ENCODE peak calls at places on chromosomes 16 and 17, in four cellular contexts. R is uterus, T is HEK293T, X is HL-60. H is an unnamed sample.

GRCh38 chr17:48728232-48729231 is at the start of gene HOXB13:
- DNase-seq in X (no peak), R (no peak), T (peak), H (no peak)

GRCh38 chr17:17344507-17345293 is 41.5 kb downstream of the NT5M start:
- DNase-seq in R (no peak), X (no peak), T (no peak), H (no peak)

GRCh38 chr17:75897076-75898019 is 597 bp upstream of the TRIM65 start:
- DNase-seq in T (no peak), X (no peak), R (peak), H (no peak)

GRCh38 chr16:77323695-77324094 is 111.1 kb downstream of the ADAMTS18 start:
- DNase-seq in R (no peak), T (no peak), X (no peak), H (no peak)

GRCh38 chr17:75065562-75066151 is 18.6 kb downstream of the KCTD2 start:
- DNase-seq in R (no peak), T (no peak), X (no peak), H (no peak)

GRCh38 chr17:82217120-82217529 is 4.5 kb upstream of the CCDC57 start:
- DNase-seq in R (no peak), X (no peak), T (no peak), H (no peak)

GRCh38 chr16:73730496-73731090 is 566.0 kb upstream of the PSMD7 start:
- DNase-seq in R (no peak), X (no peak), T (no peak), H (no peak)

GRCh38 chr17:63698886-63699637 is 863 bp downstream of the LIMD2 start:
- DNase-seq in T (no peak), X (peak), R (no peak), H (peak)

GRCh38 chr17:7929158-7930029 is at the start of gene KCNAB3:
- DNase-seq in R (peak), T (peak), X (no peak), H (peak)

GRCh38 chr16:49747654-49748053 is 108.3 kb downstream of the ZNF423 start:
- DNase-seq in T (no peak), X (no peak), R (no peak), H (no peak)

GRCh38 chr17:72404872-72405271 is 284.1 kb downstream of the SOX9 start:
- DNase-seq in T (no peak), X (no peak), R (no peak), H (peak)

GRCh38 chr17:80455328-80455710 is 21.1 kb downstream of the NPTX1 start:
- DNase-seq in T (peak), R (peak), X (no peak), H (no peak)

GRCh38 chr16:82639666-82640336 is 13.0 kb downstream of the CDH13 start:
- DNase-seq in X (no peak), T (peak), R (peak), H (peak)

GRCh38 chr17:27466376-27466747 is 10.1 kb downstream of the KSR1 start:
- DNase-seq in X (no peak), R (no peak), T (no peak), H (no peak)

GRCh38 chr16:84720180-84720579 is 20.4 kb downstream of the USP10 start:
- DNase-seq in T (no peak), R (no peak), X (no peak), H (no peak)

GRCh38 chr16:54846761-54847160 is 83.9 kb upstream of the IRX5 start:
- DNase-seq in R (no peak), X (no peak), T (no peak), H (peak)

GRCh38 chr17:7557825-7558543 is 566 bp upstream of the TNFSF13 start:
- DNase-seq in R (peak), X (peak), T (no peak), H (peak)

GRCh38 chr16:88453621-88454314 is 688 bp downstream of the ZFPM1 start:
- DNase-seq in T (no peak), R (no peak), X (no peak), H (no peak)

GRCh38 chr16:49492090-49492801 is 118.6 kb downstream of the C16orf78 start:
- DNase-seq in X (no peak), R (peak), T (peak), H (no peak)

GRCh38 chr17:48544356-48545021 is 420 bp downstream of the HOXB2 start:
- DNase-seq in R (peak), X (no peak), T (peak), H (peak)

GRCh38 chr16:3645504-3646347 is 8.8 kb upstream of the DNASE1 start:
- DNase-seq in X (no peak), R (no peak), T (no peak), H (peak)

GRCh38 chr16:23145186-23145585 is 4.1 kb downstream of the USP31 start:
- DNase-seq in X (no peak), T (no peak), R (peak), H (no peak)

GRCh38 chr17:45775576-45776011 is 8.5 kb upstream of the CRHR1 start:
- DNase-seq in T (no peak), R (no peak), X (no peak), H (no peak)

GRCh38 chr17:38868095-38868967 is 1.5 kb upstream of the LASP1 start:
- DNase-seq in T (no peak), X (no peak), R (peak), H (peak)